ENCODE peak calls at places on chromosomes 13 and 19, in nine cellular contexts. One of them, this sample, is unnamed.
A peak's percentile ranks its signal among the peaks of the same experiment; 100 is the strongest.

GRCh38 chr13:45392811-45393210 is 25.4 kb downstream of the SLC25A30 start:
- DNase-seq in K562: no peak
- DNase-seq in tibial artery: no peak
- DNase-seq in thoracic aorta: no peak
- DNase-seq in omental fat pad: no peak
- DNase-seq in neural progenitor cell: no peak
- DNase-seq in kidney: no peak
- DNase-seq in AG04450: no peak
- DNase-seq in CD4-positive, alpha-beta T cell: no peak
- DNase-seq in this sample: no peak

GRCh38 chr19:40674291-40674690 is 16.2 kb downstream of the NUMBL start:
- DNase-seq in tibial artery: no peak
- DNase-seq in neural progenitor cell: no peak
- DNase-seq in AG04450: no peak
- DNase-seq in K562: no peak
- DNase-seq in thoracic aorta: no peak
- DNase-seq in CD4-positive, alpha-beta T cell: no peak
- DNase-seq in omental fat pad: no peak
- DNase-seq in kidney: peak; percentile 46
- DNase-seq in this sample: no peak

GRCh38 chr13:23979361-23980159 is 82.3 kb upstream of the C1QTNF9B start:
- DNase-seq in CD4-positive, alpha-beta T cell: no peak
- DNase-seq in neural progenitor cell: peak; percentile 81
- DNase-seq in K562: no peak
- DNase-seq in thoracic aorta: peak; percentile 24
- DNase-seq in kidney: peak; percentile 97
- DNase-seq in omental fat pad: peak; percentile 58
- DNase-seq in tibial artery: peak; percentile 85
- DNase-seq in AG04450: peak; percentile 62
- DNase-seq in this sample: peak; percentile 57

GRCh38 chr19:29665215-29665825 is at the start of gene PLEKHF1:
- DNase-seq in CD4-positive, alpha-beta T cell: peak; percentile 52
- DNase-seq in kidney: peak; percentile 97
- DNase-seq in tibial artery: peak; percentile 95
- DNase-seq in omental fat pad: peak; percentile 67
- DNase-seq in neural progenitor cell: peak; percentile 93
- DNase-seq in AG04450: no peak
- DNase-seq in thoracic aorta: peak; percentile 38
- DNase-seq in K562: peak; percentile 97
- DNase-seq in this sample: peak; percentile 91

GRCh38 chr19:51530616-51531015 is 854 bp downstream of the SIGLEC6 start:
- DNase-seq in neural progenitor cell: no peak
- DNase-seq in K562: no peak
- DNase-seq in CD4-positive, alpha-beta T cell: no peak
- DNase-seq in AG04450: no peak
- DNase-seq in thoracic aorta: no peak
- DNase-seq in tibial artery: no peak
- DNase-seq in omental fat pad: no peak
- DNase-seq in kidney: no peak
- DNase-seq in this sample: no peak

GRCh38 chr13:79392882-79393563 is 13.0 kb downstream of the RBM26 start:
- DNase-seq in K562: no peak
- DNase-seq in tibial artery: no peak
- DNase-seq in neural progenitor cell: no peak
- DNase-seq in CD4-positive, alpha-beta T cell: no peak
- DNase-seq in omental fat pad: no peak
- DNase-seq in thoracic aorta: no peak
- DNase-seq in AG04450: no peak
- DNase-seq in kidney: no peak
- DNase-seq in this sample: no peak

GRCh38 chr19:6233051-6233826 is 46.5 kb downstream of the MLLT1 start:
- DNase-seq in K562: no peak
- DNase-seq in CD4-positive, alpha-beta T cell: no peak
- DNase-seq in thoracic aorta: peak; percentile 50
- DNase-seq in tibial artery: no peak
- DNase-seq in omental fat pad: no peak
- DNase-seq in neural progenitor cell: no peak
- DNase-seq in kidney: peak; percentile 88
- DNase-seq in AG04450: no peak
- DNase-seq in this sample: no peak

GRCh38 chr19:1616396-1616795 is 11.1 kb upstream of the UQCR11 start:
- DNase-seq in omental fat pad: no peak
- DNase-seq in AG04450: no peak
- DNase-seq in kidney: no peak
- DNase-seq in K562: no peak
- DNase-seq in tibial artery: no peak
- DNase-seq in thoracic aorta: no peak
- DNase-seq in CD4-positive, alpha-beta T cell: no peak
- DNase-seq in neural progenitor cell: no peak
- DNase-seq in this sample: no peak

GRCh38 chr19:58559275-58560006 is 1.0 kb upstream of the UBE2M start:
- DNase-seq in neural progenitor cell: peak; percentile 94
- DNase-seq in K562: peak; percentile 94
- DNase-seq in kidney: peak; percentile 97
- DNase-seq in omental fat pad: peak; percentile 51
- DNase-seq in CD4-positive, alpha-beta T cell: no peak
- DNase-seq in tibial artery: peak; percentile 97
- DNase-seq in AG04450: peak; percentile 77
- DNase-seq in thoracic aorta: peak; percentile 76
- DNase-seq in this sample: peak; percentile 74

GRCh38 chr13:51361111-51361510 is 21.6 kb downstream of the SERPINE3 start:
- DNase-seq in tibial artery: no peak
- DNase-seq in K562: no peak
- DNase-seq in omental fat pad: no peak
- DNase-seq in neural progenitor cell: no peak
- DNase-seq in thoracic aorta: no peak
- DNase-seq in kidney: no peak
- DNase-seq in AG04450: no peak
- DNase-seq in CD4-positive, alpha-beta T cell: no peak
- DNase-seq in this sample: no peak

GRCh38 chr13:80305737-80306136 is 35.2 kb downstream of the SPRY2 start:
- DNase-seq in K562: no peak
- DNase-seq in thoracic aorta: no peak
- DNase-seq in omental fat pad: no peak
- DNase-seq in tibial artery: no peak
- DNase-seq in AG04450: no peak
- DNase-seq in kidney: no peak
- DNase-seq in neural progenitor cell: no peak
- DNase-seq in CD4-positive, alpha-beta T cell: no peak
- DNase-seq in this sample: no peak

GRCh38 chr13:24159362-24159761 is 1.2 kb upstream of the SPATA13 start:
- DNase-seq in neural progenitor cell: no peak
- DNase-seq in kidney: no peak
- DNase-seq in tibial artery: no peak
- DNase-seq in CD4-positive, alpha-beta T cell: no peak
- DNase-seq in AG04450: no peak
- DNase-seq in K562: no peak
- DNase-seq in thoracic aorta: no peak
- DNase-seq in omental fat pad: no peak
- DNase-seq in this sample: no peak

GRCh38 chr13:43221611-43222010 is 198.2 kb downstream of the DNAJC15 start:
- DNase-seq in K562: no peak
- DNase-seq in neural progenitor cell: no peak
- DNase-seq in thoracic aorta: no peak
- DNase-seq in tibial artery: no peak
- DNase-seq in AG04450: no peak
- DNase-seq in kidney: no peak
- DNase-seq in CD4-positive, alpha-beta T cell: no peak
- DNase-seq in omental fat pad: no peak
- DNase-seq in this sample: no peak

GRCh38 chr19:9863759-9864158 is 28.6 kb downstream of the PIN1 start:
- DNase-seq in K562: no peak
- DNase-seq in AG04450: no peak
- DNase-seq in omental fat pad: no peak
- DNase-seq in tibial artery: no peak
- DNase-seq in neural progenitor cell: no peak
- DNase-seq in kidney: no peak
- DNase-seq in CD4-positive, alpha-beta T cell: no peak
- DNase-seq in thoracic aorta: no peak
- DNase-seq in this sample: no peak

GRCh38 chr19:54882758-54883157 is 8.7 kb downstream of the FCAR start:
- DNase-seq in thoracic aorta: no peak
- DNase-seq in kidney: no peak
- DNase-seq in K562: no peak
- DNase-seq in AG04450: no peak
- DNase-seq in neural progenitor cell: no peak
- DNase-seq in omental fat pad: no peak
- DNase-seq in tibial artery: no peak
- DNase-seq in CD4-positive, alpha-beta T cell: no peak
- DNase-seq in this sample: no peak

GRCh38 chr19:17860331-17860992 is 752 bp downstream of the RPL18A start:
- DNase-seq in omental fat pad: no peak
- DNase-seq in AG04450: no peak
- DNase-seq in thoracic aorta: no peak
- DNase-seq in K562: peak; percentile 49
- DNase-seq in tibial artery: no peak
- DNase-seq in CD4-positive, alpha-beta T cell: no peak
- DNase-seq in kidney: no peak
- DNase-seq in neural progenitor cell: no peak
- DNase-seq in this sample: no peak

GRCh38 chr19:40217921-40218890 is at the start of gene TTC9B:
- DNase-seq in thoracic aorta: no peak
- DNase-seq in CD4-positive, alpha-beta T cell: peak; percentile 21
- DNase-seq in K562: peak; percentile 91
- DNase-seq in neural progenitor cell: peak; percentile 93
- DNase-seq in AG04450: no peak
- DNase-seq in kidney: no peak
- DNase-seq in omental fat pad: no peak
- DNase-seq in tibial artery: no peak
- DNase-seq in this sample: peak; percentile 61

GRCh38 chr13:84823528-84823927 is 941.3 kb upstream of the SLITRK1 start:
- DNase-seq in neural progenitor cell: no peak
- DNase-seq in K562: no peak
- DNase-seq in AG04450: no peak
- DNase-seq in CD4-positive, alpha-beta T cell: no peak
- DNase-seq in thoracic aorta: no peak
- DNase-seq in tibial artery: no peak
- DNase-seq in kidney: no peak
- DNase-seq in omental fat pad: no peak
- DNase-seq in this sample: no peak

GRCh38 chr13:99636306-99636705 is 135.0 kb downstream of the TM9SF2 start:
- DNase-seq in neural progenitor cell: no peak
- DNase-seq in K562: no peak
- DNase-seq in thoracic aorta: no peak
- DNase-seq in CD4-positive, alpha-beta T cell: no peak
- DNase-seq in omental fat pad: no peak
- DNase-seq in AG04450: no peak
- DNase-seq in kidney: no peak
- DNase-seq in tibial artery: no peak
- DNase-seq in this sample: no peak

DNA sequence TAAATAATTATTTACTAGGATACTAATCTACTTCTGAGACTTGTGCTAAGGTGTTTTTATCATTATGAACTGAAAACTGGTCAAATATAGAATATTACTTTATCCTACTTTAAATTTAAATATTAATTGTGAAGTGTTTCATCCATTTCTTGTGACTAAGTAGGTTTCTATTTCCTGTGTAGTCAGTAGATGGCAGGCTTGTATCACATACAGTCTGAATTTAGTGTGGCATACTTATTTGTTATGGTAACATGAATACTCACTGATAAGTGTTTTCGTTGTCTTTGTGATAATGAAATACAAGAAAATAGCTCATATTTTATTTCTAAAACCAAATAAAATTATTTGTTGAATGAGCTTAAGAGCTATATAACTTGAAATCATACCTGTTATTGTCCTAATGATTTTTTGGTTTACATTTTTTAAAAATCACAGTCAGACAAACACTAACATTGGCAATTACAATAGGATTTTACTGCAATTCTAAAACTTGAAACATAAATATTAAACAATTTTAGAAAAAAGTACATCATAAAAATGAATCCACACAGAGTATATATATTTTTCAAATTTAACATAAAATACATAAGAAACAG is 904.6 kb upstream of the PCDH20 start:
- DNase-seq in AG04450: peak; percentile 42
- DNase-seq in kidney: no peak
- DNase-seq in omental fat pad: no peak
- DNase-seq in thoracic aorta: no peak
- DNase-seq in tibial artery: no peak
- DNase-seq in CD4-positive, alpha-beta T cell: no peak
- DNase-seq in K562: no peak
- DNase-seq in neural progenitor cell: peak; percentile 45
- DNase-seq in this sample: no peak
- TF ChIP-seq CTCF in AG04450: peak; percentile 76
- TF ChIP-seq CTCF in kidney: peak; percentile 39
- TF ChIP-seq CTCF in omental fat pad: no peak
- TF ChIP-seq CTCF in thoracic aorta: no peak
- TF ChIP-seq CTCF in tibial artery: peak; percentile 11
- TF ChIP-seq CTCF in CD4-positive, alpha-beta T cell: no peak
- TF ChIP-seq CTCF in K562: no peak
- TF ChIP-seq CTCF in neural progenitor cell: peak; percentile 77
- TF ChIP-seq CTCF in this sample: peak; percentile 45

GRCh38 chr19:53431399-53432087 is at the start of gene ZNF761:
- DNase-seq in tibial artery: peak; percentile 96
- DNase-seq in CD4-positive, alpha-beta T cell: peak; percentile 97
- DNase-seq in AG04450: peak; percentile 69
- DNase-seq in kidney: peak; percentile 99
- DNase-seq in neural progenitor cell: peak; percentile 97
- DNase-seq in thoracic aorta: peak; percentile 72
- DNase-seq in omental fat pad: peak; percentile 92
- DNase-seq in K562: peak; percentile 97
- DNase-seq in this sample: peak; percentile 98
- TF ChIP-seq CTCF in tibial artery: peak; percentile 56
- TF ChIP-seq CTCF in CD4-positive, alpha-beta T cell: no peak
- TF ChIP-seq CTCF in AG04450: peak; percentile 50
- TF ChIP-seq CTCF in kidney: no peak
- TF ChIP-seq CTCF in neural progenitor cell: peak; percentile 45
- TF ChIP-seq CTCF in thoracic aorta: peak; percentile 44
- TF ChIP-seq CTCF in omental fat pad: no peak
- TF ChIP-seq CTCF in K562: peak; percentile 29
- TF ChIP-seq CTCF in this sample: no peak

DNA sequence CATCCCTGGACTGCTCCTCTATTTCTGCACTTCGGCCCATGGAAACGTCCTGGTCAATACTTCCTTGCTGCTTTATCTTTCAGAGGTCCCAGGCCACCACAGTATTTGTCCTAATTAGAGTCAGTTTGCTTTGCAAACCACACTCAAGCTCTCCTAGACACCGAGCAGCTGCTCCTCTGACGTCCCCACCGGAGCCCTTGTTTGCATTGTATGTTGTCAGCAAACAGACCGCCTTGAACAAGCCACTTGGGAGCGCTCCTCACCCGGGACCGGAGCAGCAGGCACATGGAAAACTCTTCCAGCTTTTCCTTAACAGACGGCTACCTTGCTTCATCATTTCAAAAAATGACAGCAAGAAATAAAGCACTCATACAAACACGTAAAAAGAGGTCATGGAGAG is 51.5 kb upstream of the GTF3A start:
- DNase-seq in kidney: no peak
- DNase-seq in neural progenitor cell: peak; percentile 40
- DNase-seq in thoracic aorta: no peak
- DNase-seq in CD4-positive, alpha-beta T cell: no peak
- DNase-seq in AG04450: no peak
- DNase-seq in omental fat pad: no peak
- DNase-seq in tibial artery: no peak
- DNase-seq in K562: no peak
- DNase-seq in this sample: no peak
- TF ChIP-seq CTCF in kidney: no peak
- TF ChIP-seq CTCF in neural progenitor cell: peak; percentile 20
- TF ChIP-seq CTCF in thoracic aorta: no peak
- TF ChIP-seq CTCF in CD4-positive, alpha-beta T cell: no peak
- TF ChIP-seq CTCF in AG04450: no peak
- TF ChIP-seq CTCF in omental fat pad: no peak
- TF ChIP-seq CTCF in tibial artery: no peak
- TF ChIP-seq CTCF in K562: no peak
- TF ChIP-seq CTCF in this sample: no peak

GRCh38 chr13:97113231-97114001 is 108.7 kb upstream of the MBNL2 start:
- DNase-seq in CD4-positive, alpha-beta T cell: no peak
- DNase-seq in K562: no peak
- DNase-seq in tibial artery: no peak
- DNase-seq in omental fat pad: no peak
- DNase-seq in AG04450: no peak
- DNase-seq in kidney: no peak
- DNase-seq in thoracic aorta: no peak
- DNase-seq in neural progenitor cell: no peak
- DNase-seq in this sample: no peak
- TF ChIP-seq CTCF in CD4-positive, alpha-beta T cell: no peak
- TF ChIP-seq CTCF in K562: no peak
- TF ChIP-seq CTCF in tibial artery: no peak
- TF ChIP-seq CTCF in omental fat pad: no peak
- TF ChIP-seq CTCF in AG04450: no peak
- TF ChIP-seq CTCF in kidney: no peak
- TF ChIP-seq CTCF in thoracic aorta: no peak
- TF ChIP-seq CTCF in neural progenitor cell: no peak
- TF ChIP-seq CTCF in this sample: no peak

This sample was measured in endothelial cell.